ENCODE peak calls at places on chromosomes 11 and 22, in four cellular contexts. R is omental fat pad, V is AG04450, I is cardiac fibroblast. U is an unnamed sample.

GRCh38 chr11:130911306-130911705 is 5.0 kb downstream of the SNX19 start:
- DNase-seq in V (no peak), R (no peak), I (no peak), U (no peak)

GRCh38 chr22:43704051-43704450 is 108.1 kb downstream of the EFCAB6 start:
- DNase-seq in V (no peak), R (no peak), I (no peak), U (no peak)

GRCh38 chr11:26846222-26846621 is 124.4 kb upstream of the SLC5A12 start:
- DNase-seq in I (no peak), R (no peak), V (no peak), U (no peak)

GRCh38 chr22:37176464-37177061 is 11.5 kb downstream of the C1QTNF6 start:
- DNase-seq in R (peak; percentile 22), V (no peak), I (peak; percentile 89), U (no peak)

GRCh38 chr22:20137113-20137512 is 5.5 kb downstream of the ZDHHC8 start:
- DNase-seq in V (no peak), I (no peak), R (no peak), U (no peak)

GRCh38 chr11:43582024-43582836 is 98.3 kb upstream of the HSD17B12 start:
- DNase-seq in R (no peak), I (no peak), V (no peak), U (no peak)

GRCh38 chr11:116581349-116581748 is 191.4 kb downstream of the BUD13 start:
- DNase-seq in I (no peak), R (no peak), V (no peak), U (no peak)

GRCh38 chr11:34926101-34926830 is 9.8 kb downstream of the PDHX start:
- DNase-seq in V (no peak), I (peak; percentile 74), R (no peak), U (no peak)

GRCh38 chr11:12914401-12914912 is 94.7 kb upstream of the RASSF10 start:
- DNase-seq in I (peak; percentile 40), V (no peak), R (no peak), U (peak; percentile 36)

GRCh38 chr11:71305451-71306125 is 53.2 kb upstream of the SHANK2 start:
- DNase-seq in I (no peak), R (no peak), V (no peak), U (no peak)

GRCh38 chr11:111335596-111335995 is 37.2 kb downstream of the POU2AF3 start:
- DNase-seq in I (no peak), R (no peak), V (no peak), U (no peak)

GRCh38 chr22:50699001-50699753 is 26.6 kb downstream of the SHANK3 start:
- DNase-seq in V (no peak), I (no peak), R (no peak), U (no peak)

GRCh38 chr22:49406879-49407587 is 420.6 kb downstream of the BRD1 start:
- DNase-seq in V (no peak), I (no peak), R (no peak), U (no peak)

GRCh38 chr11:36818410-36818809 is 220.4 kb upstream of the RAG2 start:
- DNase-seq in R (no peak), I (no peak), V (no peak), U (no peak)
- TF ChIP-seq CTCF in R (no peak), I (no peak), V (peak; percentile 47), U (peak; percentile 31)

GRCh38 chr22:23519442-23520177 is 60.5 kb downstream of the IGLL1 start:
- DNase-seq in V (no peak), I (no peak), R (no peak), U (no peak)

GRCh38 chr22:23522642-23523251 is 57.3 kb downstream of the IGLL1 start:
- DNase-seq in I (peak; percentile 49), V (no peak), R (no peak), U (peak; percentile 7)

GRCh38 chr22:23523746-23524145 is 56.3 kb downstream of the IGLL1 start:
- DNase-seq in R (no peak), I (no peak), V (no peak), U (peak; percentile 1)

GRCh38 chr22:23520875-23521441 is 59.1 kb downstream of the IGLL1 start:
- DNase-seq in V (no peak), R (no peak), I (peak; percentile 61), U (no peak)

GRCh38 chr22:23521442-23522113 is 58.5 kb downstream of the IGLL1 start:
- DNase-seq in R (peak; percentile 73), V (peak; percentile 42), I (peak; percentile 98), U (peak; percentile 88)
- TF ChIP-seq CTCF in R (no peak), V (no peak), I (no peak), U (peak; percentile 8)

GRCh38 chr11:124971810-124972209 is 17.8 kb downstream of the CCDC15 start:
- DNase-seq in V (no peak), I (no peak), R (no peak), U (no peak)

DNA sequence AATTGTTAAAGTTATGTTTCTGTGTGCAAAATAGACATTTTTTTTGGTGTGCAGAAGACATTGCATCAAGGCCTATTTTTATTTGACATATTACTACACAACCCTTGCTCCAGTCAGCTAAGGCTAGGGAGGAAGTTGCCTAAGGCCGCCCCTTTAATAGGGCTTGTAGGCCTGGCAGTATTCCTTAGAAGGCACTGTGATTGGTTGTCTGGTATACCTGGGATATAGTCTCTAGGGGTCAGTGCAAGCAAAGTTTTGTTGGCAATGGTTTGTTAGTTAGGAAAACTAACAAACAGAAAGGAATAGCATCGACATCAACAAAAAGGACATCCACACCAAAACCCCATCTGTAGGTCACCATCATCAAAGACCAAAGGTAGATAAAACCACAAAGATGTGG is 16.9 kb downstream of the CCDC15 start:
- DNase-seq in R (no peak), I (peak; percentile 39), V (no peak), U (no peak)
- TF ChIP-seq CTCF in R (no peak), I (no peak), V (no peak), U (no peak)

GRCh38 chr11:67355023-67355793 is 1.9 kb upstream of the POLD4 start:
- DNase-seq in V (no peak), R (no peak), I (no peak), U (peak; percentile 3)

GRCh38 chr11:67355794-67356550 is 2.6 kb upstream of the POLD4 start:
- DNase-seq in R (no peak), V (no peak), I (no peak), U (no peak)

GRCh38 chr11:67353317-67354313 is at the start of gene POLD4:
- DNase-seq in R (peak; percentile 94), I (peak; percentile 98), V (peak; percentile 86), U (peak; percentile 96)

GRCh38 chr11:67352546-67353316 is 615 bp downstream of the POLD4 start:
- DNase-seq in R (no peak), I (no peak), V (no peak), U (peak; percentile 10)

DNA sequence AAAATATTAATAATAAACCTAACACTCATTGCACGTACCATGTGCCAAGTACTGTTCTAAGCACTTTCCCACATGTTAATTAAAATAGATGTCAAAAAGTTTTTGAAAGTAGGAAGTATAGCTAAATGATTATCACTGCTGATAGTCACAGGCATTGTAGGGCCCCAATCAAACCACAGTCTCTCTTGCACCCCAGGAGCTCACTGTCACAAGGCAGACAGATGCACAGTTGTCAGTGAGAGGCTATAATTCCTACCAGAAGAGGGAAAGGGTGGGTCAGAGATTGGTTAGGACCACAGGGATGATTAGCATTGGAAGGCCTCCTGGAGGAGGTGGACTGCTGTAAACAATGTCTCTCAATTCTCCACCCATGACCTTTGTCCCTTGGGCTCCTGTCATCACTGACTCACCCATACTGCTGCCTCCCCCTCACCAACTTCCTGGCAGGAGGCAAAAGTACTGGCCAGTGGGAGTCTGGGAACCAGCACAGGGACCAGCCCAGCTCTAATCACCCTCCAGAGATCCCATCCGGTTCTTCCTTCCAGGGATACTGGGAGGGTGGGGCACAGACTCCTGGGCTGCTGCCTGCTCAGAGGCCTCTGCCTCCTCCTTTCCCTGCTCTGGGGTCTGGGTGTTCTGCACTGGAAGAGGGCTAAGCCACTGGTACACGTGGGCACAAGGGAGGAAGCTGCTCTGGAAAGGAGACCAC is 1.1 kb upstream of the POLD4 start:
- DNase-seq in V (peak; percentile 76), R (peak; percentile 72), I (peak; percentile 96), U (peak; percentile 9)
- TF ChIP-seq CTCF in V (peak; percentile 39), R (no peak), I (peak; percentile 22), U (no peak)

DNA sequence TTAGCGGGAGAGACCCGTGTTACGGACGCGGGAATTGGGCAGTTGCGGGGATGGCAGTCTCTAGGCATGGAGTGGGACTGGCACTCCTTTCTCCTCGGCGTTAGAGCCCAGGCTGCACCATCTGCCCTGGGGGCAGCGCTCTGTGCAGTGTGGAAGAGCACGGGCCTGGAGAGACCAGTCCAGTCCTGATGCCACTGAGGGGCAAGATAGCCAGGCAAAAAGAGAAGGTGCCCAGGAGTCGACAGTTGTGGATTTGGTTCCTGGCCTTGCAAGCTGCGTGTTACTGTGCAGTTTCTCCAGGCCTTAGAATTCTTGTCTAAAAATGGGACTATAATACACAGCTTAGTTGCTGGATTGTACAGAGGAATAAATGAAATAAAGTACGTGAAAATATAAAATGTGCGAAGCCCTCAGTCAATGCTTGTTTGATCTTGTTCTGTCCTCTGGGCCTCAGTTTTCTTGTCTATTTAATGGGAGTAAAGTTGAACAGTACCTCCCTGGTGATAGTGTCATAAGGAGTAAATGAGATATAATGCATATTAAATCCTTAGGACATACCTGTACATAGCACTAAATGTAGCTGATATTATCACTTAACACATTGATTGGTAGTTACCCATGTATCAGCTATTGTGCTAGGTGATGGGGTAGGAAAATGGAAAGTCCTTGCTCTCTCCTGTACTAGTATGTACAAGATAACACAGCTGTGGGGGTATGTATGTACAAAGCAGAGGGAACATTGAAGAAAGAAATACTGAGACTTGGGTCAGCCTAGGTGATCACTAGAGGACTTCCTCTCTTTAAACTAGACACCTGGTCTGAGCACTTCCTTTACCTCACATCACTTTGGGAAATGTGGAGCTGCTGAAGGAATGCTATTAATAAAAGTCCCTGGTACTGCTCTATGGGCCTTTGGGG is 1.2 kb downstream of the ATXN10 start:
- DNase-seq in V (no peak), I (no peak), R (no peak), U (no peak)
- TF ChIP-seq CTCF in V (no peak), I (no peak), R (no peak), U (no peak)

GRCh38 chr22:45334068-45334467 is 24.3 kb downstream of the FAM118A start:
- DNase-seq in R (no peak), I (peak; percentile 41), V (no peak), U (no peak)
- TF ChIP-seq CTCF in R (no peak), I (no peak), V (no peak), U (no peak)

GRCh38 chr11:6297831-6298230 is 22.5 kb downstream of the CAVIN3 start:
- DNase-seq in I (no peak), V (no peak), R (no peak), U (no peak)
- TF ChIP-seq CTCF in I (peak; percentile 45), V (peak; percentile 57), R (no peak), U (peak; percentile 48)

DNA sequence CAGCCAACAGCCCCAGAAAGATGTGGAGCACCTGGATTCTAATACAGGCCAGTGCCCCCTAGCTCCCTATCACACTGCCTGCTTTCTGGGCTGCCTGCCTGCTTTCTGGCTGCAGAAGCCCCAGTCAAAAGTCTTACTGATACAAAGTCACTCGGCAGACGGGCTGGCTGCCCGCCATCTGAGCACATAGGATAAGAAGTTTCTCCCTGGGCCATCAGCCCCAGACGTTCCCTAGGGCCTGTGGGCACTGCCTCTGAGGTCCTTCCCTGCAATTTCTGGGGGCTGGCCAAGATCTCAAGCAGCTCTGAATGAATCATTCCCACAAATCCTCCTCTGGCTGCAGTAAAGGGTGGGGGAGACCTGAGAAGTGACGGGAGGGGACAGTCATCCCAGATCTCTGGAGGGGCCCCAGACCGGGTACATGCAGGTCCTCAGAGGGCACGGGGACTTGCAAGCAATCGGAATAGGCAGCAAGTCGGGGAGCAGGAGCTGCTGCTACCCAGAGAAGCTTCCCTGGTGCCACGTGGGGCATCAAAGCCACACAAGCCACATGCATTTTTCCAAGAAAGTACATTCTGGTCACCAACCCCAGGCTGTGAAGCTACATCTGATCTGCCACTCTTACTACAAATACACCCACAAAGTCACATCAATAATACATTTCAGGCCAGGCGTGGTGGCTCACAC is 4.7 kb downstream of the TPST2 start:
- DNase-seq in I (peak; percentile 84), R (no peak), V (no peak), U (no peak)
- TF ChIP-seq CTCF in I (peak; percentile 6), R (no peak), V (peak; percentile 31), U (no peak)

U was measured in D721Med.